ENCODE peak calls at places on chromosomes 11 and 22, in four cellular contexts. R is breast epithelium, J is IMR-90, N is sigmoid colon. S is an unnamed sample.

GRCh38 chr11:11894486-11894885 is 52.7 kb downstream of the USP47 start:
- DNase-seq in R (no peak), J (peak; percentile 17), N (no peak), S (no peak)

GRCh38 chr11:12175694-12176241 is 65.4 kb downstream of the MICAL2 start:
- DNase-seq in R (no peak), J (peak; percentile 97), N (no peak), S (peak; percentile 84)

GRCh38 chr11:83982825-83983224 is 696.7 kb upstream of the CCDC90B start:
- DNase-seq in R (no peak), J (no peak), N (no peak), S (no peak)

GRCh38 chr11:65379698-65380459 is 2.6 kb downstream of the SLC25A45 start:
- DNase-seq in R (no peak), J (no peak), N (no peak), S (peak; percentile 10)

GRCh38 chr22:24503851-24504170 is 8.7 kb downstream of the UPB1 start:
- DNase-seq in R (no peak), J (no peak), N (no peak), S (peak; percentile 54)

GRCh38 chr22:36373258-36373579 is 14.5 kb downstream of the MYH9 start:
- DNase-seq in R (peak; percentile 87), J (peak; percentile 9), N (no peak), S (no peak)

GRCh38 chr11:32830413-32830738 is 649 bp downstream of the PRRG4 start:
- DNase-seq in R (peak; percentile 34), J (no peak), N (no peak), S (peak; percentile 27)

GRCh38 chr11:94602430-94603372 is 35.5 kb downstream of the PIWIL4 start:
- DNase-seq in R (no peak), J (peak; percentile 86), N (peak; percentile 78), S (peak; percentile 78)

GRCh38 chr11:100308202-100308601 is 378.9 kb upstream of the ARHGAP42 start:
- DNase-seq in R (no peak), J (no peak), N (no peak), S (no peak)

GRCh38 chr11:12066056-12066798 is 44.2 kb upstream of the MICAL2 start:
- DNase-seq in R (peak; percentile 84), J (peak; percentile 98), N (peak; percentile 72), S (peak; percentile 88)

GRCh38 chr11:2808850-2809847 is 76.4 kb downstream of the CDKN1C start:
- DNase-seq in R (no peak), J (no peak), N (peak; percentile 62), S (no peak)

GRCh38 chr22:23243006-23243573 is 62.8 kb downstream of the BCR start:
- DNase-seq in R (no peak), J (no peak), N (no peak), S (peak; percentile 81)

GRCh38 chr11:88508808-88509581 is 171.5 kb upstream of the CTSC start:
- DNase-seq in R (no peak), J (no peak), N (no peak), S (peak; percentile 83)

GRCh38 chr11:69918231-69918937 is 99.2 kb upstream of the FGF3 start:
- DNase-seq in R (no peak), J (no peak), N (peak; percentile 54), S (peak; percentile 37)

GRCh38 chr11:73866586-73866996 is 10.1 kb downstream of the COA4 start:
- DNase-seq in R (no peak), J (peak; percentile 93), N (peak; percentile 89), S (peak; percentile 87)

GRCh38 chr11:47390084-47390760 is 11.9 kb upstream of the SPI1 start:
- DNase-seq in R (no peak), J (no peak), N (no peak), S (peak; percentile 49)

GRCh38 chr22:23180893-23181762 is 819 bp downstream of the BCR start:
- DNase-seq in R (no peak), J (no peak), N (no peak), S (peak; percentile 90)

GRCh38 chr11:132365650-132366049 is 995.2 kb downstream of the NTM start:
- DNase-seq in R (no peak), J (no peak), N (no peak), S (no peak)

GRCh38 chr22:43467171-43467570 is 55.4 kb downstream of the MPPED1 start:
- DNase-seq in R (no peak), J (no peak), N (no peak), S (no peak)

GRCh38 chr11:73393479-73394415 is 17.5 kb downstream of the RELT start:
- DNase-seq in R (peak; percentile 37), J (peak; percentile 82), N (peak; percentile 83), S (peak; percentile 98)

GRCh38 chr11:26914968-26915367 is 78.9 kb upstream of the FIBIN start:
- DNase-seq in R (no peak), J (no peak), N (no peak), S (no peak)

GRCh38 chr11:71467164-71467563 is 14.2 kb downstream of the NADSYN1 start:
- DNase-seq in R (no peak), J (no peak), N (no peak), S (peak; percentile 55)

GRCh38 chr22:38111941-38112355 is 1.5 kb upstream of the BAIAP2L2 start:
- DNase-seq in R (no peak), J (no peak), N (no peak), S (peak; percentile 72)

GRCh38 chr11:111512296-111513239 is at the start of gene BTG4:
- DNase-seq in R (no peak), J (no peak), N (peak; percentile 51), S (peak; percentile 84)

GRCh38 chr11:66047541-66048365 is 1.2 kb downstream of the GAL3ST3 start:
- DNase-seq in R (no peak), J (no peak), N (no peak), S (peak; percentile 71)

GRCh38 chr22:40791241-40791640 is 27.9 kb downstream of the SLC25A17 start:
- DNase-seq in R (no peak), J (no peak), N (no peak), S (no peak)

GRCh38 chr11:131867457-131868257 is 497.2 kb downstream of the NTM start:
- DNase-seq in R (peak; percentile 33), J (peak; percentile 89), N (peak; percentile 84), S (peak; percentile 94)

GRCh38 chr11:72430743-72431570 is 3.4 kb downstream of the CLPB start:
- DNase-seq in R (no peak), J (peak; percentile 59), N (no peak), S (peak; percentile 90)

GRCh38 chr11:66417000-66417399 is 3.8 kb upstream of the NPAS4 start:
- DNase-seq in R (no peak), J (no peak), N (no peak), S (no peak)

GRCh38 chr22:41508770-41509170 is 35.5 kb downstream of the POLR3H start:
- DNase-seq in R (no peak), J (no peak), N (peak; percentile 75), S (peak; percentile 81)

GRCh38 chr11:27468209-27468608 is 4.4 kb downstream of the LGR4 start:
- DNase-seq in R (no peak), J (peak; percentile 53), N (no peak), S (no peak)

GRCh38 chr22:42608481-42609361 is 6.0 kb downstream of the POLDIP3 start:
- DNase-seq in R (no peak), J (peak; percentile 76), N (no peak), S (peak; percentile 93)

GRCh38 chr11:133810179-133810550 is 35.1 kb downstream of the SPATA19 start:
- DNase-seq in R (no peak), J (no peak), N (no peak), S (no peak)

GRCh38 chr11:133811850-133812685 is 33.2 kb downstream of the SPATA19 start:
- DNase-seq in R (no peak), J (no peak), N (no peak), S (no peak)

GRCh38 chr11:133809525-133810178 is 35.7 kb downstream of the SPATA19 start:
- DNase-seq in R (peak; percentile 34), J (no peak), N (no peak), S (no peak)

GRCh38 chr11:133810766-133811165 is 34.5 kb downstream of the SPATA19 start:
- DNase-seq in R (no peak), J (no peak), N (no peak), S (no peak)

GRCh38 chr11:133808393-133809140 is 36.7 kb downstream of the SPATA19 start:
- DNase-seq in R (no peak), J (no peak), N (no peak), S (no peak)
- TF ChIP-seq CTCF in R (no peak), J (no peak), N (no peak), S (no peak)

DNA sequence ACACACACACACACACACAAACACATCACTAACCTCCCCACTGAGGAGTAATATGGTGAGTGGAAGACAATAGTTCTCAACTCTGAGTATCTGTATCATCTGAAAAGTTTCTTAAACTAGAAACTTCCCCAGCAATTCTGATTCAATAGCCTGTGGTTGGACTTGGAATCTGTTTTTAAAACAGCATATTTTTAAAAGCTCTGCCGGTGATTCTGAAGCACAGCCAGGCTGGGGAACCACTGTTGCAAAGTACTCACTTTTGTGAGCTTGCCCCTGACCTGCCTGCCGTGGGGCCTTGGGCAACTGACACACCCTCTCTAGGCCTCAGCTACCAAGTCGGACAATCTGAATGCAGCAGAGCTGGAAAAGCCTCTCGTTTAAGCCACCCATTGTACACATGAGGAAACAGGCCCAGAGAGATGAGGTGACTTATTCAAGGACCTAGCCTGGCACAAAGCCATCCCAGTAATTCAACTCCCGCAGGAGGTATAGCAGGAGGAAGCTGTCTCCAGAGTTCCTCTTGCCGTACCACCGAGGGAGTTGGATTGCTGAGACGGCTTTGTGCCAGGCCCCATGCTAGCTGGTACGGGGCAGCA is 8.9 kb downstream of the SLC15A3 start:
- DNase-seq in R (peak; percentile 68), J (no peak), N (no peak), S (no peak)
- H3K27ac ChIP-seq in R (peak overlapping the region; percentile 80), J (no peak overlapping the region), N (no peak overlapping the region), S (no peak overlapping the region)

GRCh38 chr22:21677606-21678443 is 12.0 kb downstream of the PPIL2 start:
- DNase-seq in R (no peak), J (no peak), N (no peak), S (no peak)

GRCh38 chr22:21669026-21669425 is 3.2 kb downstream of the PPIL2 start:
- DNase-seq in R (no peak), J (no peak), N (no peak), S (peak; percentile 3)

GRCh38 chr22:21672107-21672629 is 6.4 kb downstream of the PPIL2 start:
- DNase-seq in R (no peak), J (no peak), N (no peak), S (peak; percentile 71)

GRCh38 chr22:21674611-21675010 is 8.8 kb downstream of the PPIL2 start:
- DNase-seq in R (no peak), J (no peak), N (no peak), S (no peak)

DNA sequence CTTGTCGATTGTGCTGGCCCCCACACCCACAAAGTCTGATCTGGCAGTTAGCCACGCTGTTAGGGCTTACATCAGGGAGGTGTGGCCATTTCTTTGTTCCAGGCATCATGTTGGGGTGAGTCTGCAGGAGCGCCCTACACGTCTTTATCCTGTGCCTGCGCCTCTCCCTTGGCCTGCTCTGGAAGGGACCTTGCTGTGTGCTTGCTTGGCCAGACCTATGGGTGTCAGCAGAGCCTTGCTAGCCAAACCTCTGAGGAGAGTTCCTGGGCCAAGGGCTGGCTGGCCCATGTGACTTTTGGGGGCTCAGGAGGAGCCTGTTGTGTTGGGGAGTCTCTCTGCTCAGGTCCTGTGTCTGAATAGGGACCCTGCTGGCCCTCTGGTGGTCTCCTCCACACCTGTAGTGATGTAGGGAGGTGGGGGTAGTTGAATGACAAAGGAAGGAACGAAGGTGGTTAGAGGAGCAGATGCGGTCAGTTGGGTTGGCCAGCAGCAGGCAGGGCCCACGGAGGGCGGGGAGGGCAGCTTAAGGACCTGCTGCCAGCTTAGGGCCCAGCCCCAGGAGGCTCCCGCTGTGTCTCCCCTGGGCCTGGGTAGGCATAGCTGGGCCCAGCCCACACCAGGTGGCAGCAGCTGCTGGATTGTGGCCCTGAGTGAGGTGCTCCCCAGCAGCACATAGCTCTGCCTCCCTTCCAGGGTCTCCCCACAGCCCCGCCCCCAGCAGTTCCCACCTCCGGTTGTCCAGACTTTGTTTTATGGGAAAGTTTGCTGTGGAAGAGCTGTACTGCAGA is 7.9 kb downstream of the PPIL2 start:
- DNase-seq in R (no peak), J (no peak), N (no peak), S (no peak)
- TF ChIP-seq CTCF in R (no peak), J (no peak), N (no peak), S (no peak)

GRCh38 chr22:49869855-49870712 is 16.4 kb downstream of the ZBED4 start:
- DNase-seq in R (no peak), J (no peak), N (no peak), S (no peak)
- H3K27ac ChIP-seq in R (no peak overlapping the region), J (no peak overlapping the region), N (no peak overlapping the region), S (no peak overlapping the region)

S was measured in osteoblast.